ENCODE peak calls at places on chromosomes 3 and 15, in four cellular contexts. R is heart right ventricle, C is mucosa of descending colon, N is kidney. B is an unnamed sample.

GRCh38 chr3:190325923-190326322 is 3.7 kb upstream of the CLDN1 start:
- DNase-seq in N (no peak), C (no peak), R (no peak), B (peak; percentile 68)

GRCh38 chr15:101288905-101289513 is 6.0 kb downstream of the SNRPA1 start:
- DNase-seq in N (no peak), R (no peak), C (no peak), B (peak; percentile 59)

GRCh38 chr3:66490984-66491383 is 9.8 kb downstream of the LRIG1 start:
- DNase-seq in N (no peak), C (no peak), R (no peak), B (no peak)

GRCh38 chr3:51968883-51969674 is 1.8 kb upstream of the PCBP4 start:
- DNase-seq in N (no peak), C (no peak), R (no peak), B (no peak)

GRCh38 chr3:27357665-27358258 is 11.4 kb downstream of the NEK10 start:
- DNase-seq in N (no peak), R (no peak), C (no peak), B (peak; percentile 20)

GRCh38 chr15:92074646-92075045 is 221.1 kb downstream of the SLCO3A1 start:
- DNase-seq in C (no peak), N (peak; percentile 81), R (peak; percentile 44), B (no peak)

GRCh38 chr3:52453496-52454234 is at the start of gene TNNC1:
- DNase-seq in R (peak; percentile 72), C (no peak), N (peak; percentile 71), B (no peak)

GRCh38 chr15:96339662-96340347 is 9.3 kb downstream of the NR2F2 start:
- DNase-seq in R (no peak), C (no peak), N (no peak), B (no peak)

GRCh38 chr3:197238842-197239241 is 59.6 kb downstream of the DLG1 start:
- DNase-seq in C (no peak), N (no peak), R (no peak), B (no peak)

GRCh38 chr15:71691700-71692417 is 118.5 kb upstream of the NR2E3 start:
- DNase-seq in R (no peak), N (no peak), C (no peak), B (peak; percentile 85)

DNA sequence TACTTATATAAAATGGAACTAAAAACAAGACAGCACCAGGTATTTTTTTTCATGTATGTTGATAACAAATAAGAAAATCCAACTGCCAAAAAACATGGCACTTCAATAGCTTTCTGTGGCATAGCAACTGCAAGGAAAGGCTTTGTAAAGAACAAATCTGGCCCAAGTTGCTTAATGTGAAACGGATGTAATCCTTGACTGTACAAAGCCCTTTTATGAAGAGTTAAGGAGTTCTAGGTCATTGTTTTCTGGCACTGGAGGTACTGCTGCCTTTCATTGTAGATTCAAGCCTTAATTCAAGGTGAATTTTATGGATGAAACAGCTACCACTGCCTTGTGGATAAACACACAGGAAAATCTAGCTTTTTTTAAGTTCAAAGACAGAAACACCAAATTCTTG is 68.9 kb upstream of the SLC12A8 start:
- DNase-seq in N (no peak), C (no peak), R (no peak), B (no peak)
- TF ChIP-seq CTCF in N (no peak), C (no peak), R (no peak), B (no peak)

DNA sequence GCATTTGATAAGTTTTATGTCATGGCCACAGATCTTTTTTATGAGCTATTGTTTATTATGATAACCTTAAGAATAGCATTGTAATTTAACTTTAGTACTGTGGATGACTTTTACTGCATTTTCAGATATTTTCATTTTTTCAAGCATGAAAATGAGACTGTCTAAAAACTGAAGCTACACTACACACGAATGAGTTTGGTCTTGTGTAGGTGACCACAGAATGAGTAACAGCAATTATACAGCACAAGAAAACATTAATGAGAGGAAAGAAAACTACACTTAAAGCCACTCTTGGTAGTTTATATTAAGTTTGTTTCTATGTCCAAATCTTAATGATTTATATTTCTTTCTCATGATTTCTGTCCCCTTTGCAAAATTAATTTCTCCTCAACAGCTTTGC is 809.2 kb downstream of the NAALADL2 start:
- DNase-seq in N (no peak), R (no peak), C (no peak), B (no peak)
- TF ChIP-seq CTCF in N (no peak), R (no peak), C (no peak), B (no peak)

DNA sequence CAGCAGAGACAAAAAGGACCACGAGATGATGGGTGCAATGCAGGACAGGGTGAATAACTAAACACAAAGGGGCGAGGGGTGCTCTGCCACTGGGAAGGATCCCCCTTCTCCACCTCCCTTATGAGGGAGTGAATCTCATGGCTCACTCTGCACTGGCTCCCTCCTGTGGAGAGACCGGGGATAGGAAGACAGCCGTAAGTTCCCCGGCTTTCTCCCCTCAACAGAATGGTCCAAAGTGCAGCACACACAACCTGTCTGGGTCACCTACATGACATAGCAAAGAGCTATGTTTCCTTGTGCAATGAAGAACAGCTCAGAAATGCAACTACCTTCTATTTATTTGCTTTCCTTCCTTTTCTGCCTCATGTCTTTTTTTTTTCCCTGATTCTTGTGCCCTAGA is 7.8 kb upstream of the ACSBG1 start:
- DNase-seq in C (no peak), R (no peak), N (no peak), B (no peak)
- TF ChIP-seq CTCF in C (peak; percentile 8), R (no peak), N (no peak), B (peak; percentile 37)

DNA sequence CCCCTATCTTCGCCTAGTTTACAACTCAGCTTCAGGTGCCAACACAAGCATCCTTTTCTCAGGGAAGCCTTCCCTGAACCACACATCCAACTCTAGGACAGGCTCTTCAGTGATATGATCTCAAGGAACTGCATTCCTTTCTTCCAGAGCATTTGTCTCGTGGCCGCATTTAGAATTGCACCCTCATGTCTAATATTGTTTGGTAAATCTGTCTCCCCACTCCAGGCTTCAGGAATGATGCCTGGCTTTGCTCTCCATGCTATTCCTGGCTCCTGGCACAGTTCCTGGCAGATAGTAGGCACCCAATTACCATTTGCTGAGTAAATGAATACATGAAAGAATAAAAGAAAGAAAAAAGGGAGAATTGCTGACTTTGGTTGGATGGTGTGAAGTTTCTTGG is 2.4 kb downstream of the CYP19A1 start:
- DNase-seq in N (no peak), C (no peak), R (no peak), B (no peak)
- TF ChIP-seq CTCF in N (no peak), C (no peak), R (no peak), B (no peak)

GRCh38 chr15:81612631-81613030 is 238.6 kb upstream of the TMC3 start:
- DNase-seq in R (no peak), N (no peak), C (no peak), B (no peak)
- TF ChIP-seq CTCF in R (no peak), N (no peak), C (no peak), B (no peak)

DNA sequence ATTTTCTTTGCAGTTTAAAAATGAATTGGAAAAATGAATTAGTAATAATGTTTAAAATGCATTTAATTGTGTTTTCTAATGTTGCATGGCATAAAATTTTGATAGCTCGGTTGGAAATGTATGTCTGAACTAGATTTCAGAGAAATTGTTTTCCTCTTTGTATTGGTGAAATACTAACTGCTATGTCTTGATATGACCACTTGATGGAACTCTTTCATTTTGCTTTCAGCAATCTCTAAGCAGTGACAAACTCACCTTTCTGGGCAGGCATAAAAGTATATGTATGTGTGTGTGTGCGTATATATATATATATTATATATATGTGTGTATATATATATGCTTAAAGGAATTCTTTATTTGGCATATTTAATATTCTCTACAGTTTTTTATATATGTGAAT is 239.3 kb upstream of the ZNF717 start:
- DNase-seq in C (no peak), R (no peak), N (no peak), B (peak; percentile 19)
- TF ChIP-seq CTCF in C (no peak), R (no peak), N (no peak), B (peak; percentile 38)

DNA sequence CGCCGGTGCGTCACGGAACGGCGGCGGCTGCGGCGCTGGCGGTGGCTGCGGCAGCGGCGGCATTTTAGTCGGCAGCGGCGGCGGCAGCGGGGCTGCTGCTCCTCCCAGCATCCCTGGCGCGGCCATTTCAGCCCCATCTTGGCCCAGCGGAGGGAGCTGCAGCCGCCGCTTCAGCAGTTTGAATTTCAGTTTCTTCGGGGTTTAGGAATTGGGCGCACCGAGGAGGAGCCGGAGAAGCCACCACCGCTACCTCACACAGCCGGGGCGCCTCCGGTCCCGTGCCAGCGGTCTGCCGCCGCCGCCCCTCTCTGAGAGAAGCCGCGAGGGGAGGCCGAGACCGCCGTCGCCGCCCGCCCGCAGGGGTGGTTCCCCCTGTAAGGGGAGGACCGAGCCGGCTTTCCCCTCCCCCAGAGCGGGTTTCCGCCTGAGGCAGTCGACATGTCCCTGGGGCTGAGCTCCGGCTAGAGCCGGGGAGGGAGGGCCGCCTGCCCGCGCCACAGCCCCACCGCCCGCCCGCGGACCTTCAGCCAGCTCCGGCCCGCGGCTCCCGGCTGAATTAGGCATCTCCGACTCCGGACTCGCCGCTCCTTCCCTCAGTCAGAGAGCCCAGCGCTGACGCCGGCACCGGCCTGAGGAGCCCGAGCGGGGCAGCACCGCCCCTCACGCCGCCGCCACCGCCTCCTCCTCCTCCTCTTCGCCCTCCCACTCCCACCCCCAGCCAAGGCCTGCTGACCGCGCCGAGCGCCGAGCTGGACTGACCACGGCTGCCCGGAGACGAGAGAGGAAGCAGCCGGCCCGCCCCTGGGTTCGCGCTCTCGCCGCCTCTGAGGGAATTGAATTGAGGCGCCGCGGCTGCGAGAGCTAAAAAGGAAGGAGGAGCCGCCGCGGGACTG is at the start of gene TSC22D2:
- DNase-seq in C (peak; percentile 97), R (peak; percentile 93), N (peak; percentile 99), B (peak; percentile 91)
- TF ChIP-seq CTCF in C (no peak), R (no peak), N (no peak), B (peak; percentile 20)